ENCODE peak calls at places on chromosomes 16 and 17, in five cellular contexts. U is mesenchymal stem cell, F is IMR-90, G is neuronal stem cell, J is H1. H is an unnamed sample.
A peak's percentile ranks its signal among the peaks of the same experiment; 100 is the strongest.

GRCh38 chr16:51243836-51244483 is 92.9 kb upstream of the SALL1 start:
- DNase-seq in G (no peak), U (peak; percentile 19), J (no peak), F (peak; percentile 16), H (no peak)

GRCh38 chr17:75774988-75775668 is 9.5 kb upstream of the UNK start:
- DNase-seq in U (peak; percentile 54), J (peak; percentile 57), F (peak; percentile 44), G (no peak), H (peak; percentile 82)

GRCh38 chr17:82441686-82442487 is 8.7 kb downstream of the CYBC1 start:
- DNase-seq in G (no peak), U (no peak), J (no peak), F (no peak), H (peak; percentile 30)

GRCh38 chr16:30381351-30382041 is 865 bp downstream of the SEPTIN1 start:
- DNase-seq in G (no peak), U (no peak), J (no peak), F (no peak), H (no peak)

GRCh38 chr16:81797443-81797842 is 18.4 kb downstream of the PLCG2 start:
- DNase-seq in G (no peak), J (no peak), F (no peak), U (no peak), H (no peak)

GRCh38 chr17:68461589-68461988 is 4.3 kb upstream of the WIPI1 start:
- DNase-seq in F (no peak), J (no peak), U (no peak), G (no peak), H (peak; percentile 62)

GRCh38 chr16:25258856-25259179 is 1.2 kb upstream of the ZKSCAN2 start:
- DNase-seq in U (no peak), F (no peak), G (no peak), J (no peak), H (no peak)

GRCh38 chr16:23026777-23027362 is 122.4 kb downstream of the USP31 start:
- DNase-seq in U (peak; percentile 10), J (peak; percentile 55), G (peak; percentile 59), F (peak; percentile 25), H (peak; percentile 54)

GRCh38 chr16:78918805-78919204 is 681.7 kb downstream of the MAF start:
- DNase-seq in U (no peak), J (no peak), G (no peak), F (no peak), H (no peak)

GRCh38 chr16:66357523-66357928 is 9.0 kb upstream of the CDH5 start:
- DNase-seq in U (peak; percentile 84), J (no peak), G (peak; percentile 57), F (peak; percentile 83), H (peak; percentile 62)

GRCh38 chr16:1708768-1709180 is 2.8 kb downstream of the MAPK8IP3 start:
- DNase-seq in U (no peak), J (no peak), G (no peak), F (peak; percentile 86), H (no peak)

GRCh38 chr16:67404740-67405226 is 11.5 kb upstream of the TPPP3 start:
- DNase-seq in G (no peak), J (no peak), F (no peak), U (no peak), H (no peak)

GRCh38 chr16:11907160-11907970 is 8.4 kb downstream of the GSPT1 start:
- DNase-seq in F (no peak), G (no peak), U (no peak), J (no peak), H (no peak)

GRCh38 chr17:50266384-50267073 is 7.7 kb upstream of the TMEM92 start:
- DNase-seq in J (peak; percentile 43), G (no peak), U (peak; percentile 55), F (peak; percentile 88), H (peak; percentile 40)

GRCh38 chr16:75204410-75204758 is 2.6 kb downstream of the CTRB2 start:
- DNase-seq in G (no peak), F (no peak), J (no peak), U (no peak), H (no peak)

GRCh38 chr17:76088868-76089576 is 10.0 kb downstream of the ZACN start:
- DNase-seq in J (no peak), U (no peak), G (no peak), F (no peak), H (no peak)

GRCh38 chr17:32323784-32324590 is 18.0 kb downstream of the C17orf75 start:
- DNase-seq in G (peak; percentile 39), U (peak; percentile 51), F (peak; percentile 31), J (no peak), H (no peak)

GRCh38 chr16:66266436-66267286 is 99.8 kb upstream of the CDH5 start:
- DNase-seq in U (peak; percentile 69), F (peak; percentile 90), G (no peak), J (no peak), H (peak; percentile 42)

GRCh38 chr16:1494129-1494640 is 1.0 kb downstream of the TELO2 start:
- DNase-seq in J (no peak), U (peak; percentile 80), F (peak; percentile 69), G (no peak), H (peak; percentile 54)

GRCh38 chr17:14805348-14805747 is 459.8 kb downstream of the PMP22 start:
- DNase-seq in J (no peak), U (no peak), F (no peak), G (peak; percentile 29), H (no peak)

GRCh38 chr16:67535201-67535600 is 6.6 kb downstream of the RIPOR1 start:
- DNase-seq in G (no peak), U (no peak), J (no peak), F (no peak), H (no peak)

GRCh38 chr17:67759355-67760171 is 41.8 kb downstream of the NOL11 start:
- DNase-seq in U (no peak), F (peak; percentile 50), G (no peak), J (no peak), H (no peak)

GRCh38 chr16:12067714-12068401 is 91.3 kb downstream of the SNX29 start:
- DNase-seq in F (peak; percentile 85), U (peak; percentile 79), J (peak; percentile 72), G (peak; percentile 75), H (peak; percentile 70)

GRCh38 chr16:11677451-11677951 is 9.2 kb downstream of the SNN start:
- DNase-seq in U (peak; percentile 22), F (peak; percentile 69), J (no peak), G (no peak), H (no peak)

GRCh38 chr17:67602974-67603373 is 114.8 kb upstream of the NOL11 start:
- DNase-seq in G (peak; percentile 27), J (peak; percentile 57), F (peak; percentile 49), U (peak; percentile 59), H (peak; percentile 84)

GRCh38 chr16:1825864-1826690 is 548 bp downstream of the HAGH start:
- DNase-seq in F (peak; percentile 48), G (no peak), U (peak; percentile 55), J (peak; percentile 59), H (no peak)

GRCh38 chr17:79628861-79629547 is 18.2 kb upstream of the RBFOX3 start:
- DNase-seq in F (no peak), U (no peak), J (peak; percentile 26), G (no peak), H (peak; percentile 24)

GRCh38 chr17:80245566-80246265 is 14.9 kb upstream of the RNF213 start:
- DNase-seq in G (no peak), F (no peak), J (no peak), U (no peak), H (no peak)

GRCh38 chr17:69577098-69577497 is 162.6 kb downstream of the MAP2K6 start:
- DNase-seq in G (no peak), F (no peak), J (no peak), U (no peak), H (no peak)

GRCh38 chr17:37787055-37787720 is 42.3 kb upstream of the HNF1B start:
- DNase-seq in G (no peak), U (no peak), F (peak; percentile 72), J (no peak), H (no peak)

GRCh38 chr16:85471469-85472431 is 141.4 kb upstream of the GSE1 start:
- DNase-seq in U (no peak), J (no peak), G (no peak), F (no peak), H (no peak)
- H2BK120ac ChIP-seq in U (no peak overlapping the region), J (no peak overlapping the region), G (no peak overlapping the region), F (no peak overlapping the region), H (no peak overlapping the region)

DNA sequence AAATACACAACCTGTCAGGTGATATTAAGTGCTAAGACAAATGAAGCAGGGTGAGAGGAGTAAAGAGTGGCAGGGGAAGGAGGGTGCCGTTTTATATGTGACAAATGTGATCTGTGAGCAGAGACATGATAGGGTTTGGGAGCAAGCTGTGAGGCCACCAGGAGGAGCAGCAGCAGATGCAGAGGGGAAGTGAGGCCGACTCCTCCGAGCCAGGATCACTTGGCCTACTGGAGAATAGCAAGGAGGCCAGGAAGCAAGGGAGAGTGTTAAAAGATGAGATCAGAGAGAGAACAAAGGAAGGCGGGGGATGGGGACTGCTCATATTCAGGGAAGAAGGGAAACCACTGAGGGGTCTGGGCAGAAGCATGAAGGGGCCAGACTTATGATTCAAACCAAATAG is 129.4 kb downstream of the TANGO6 start:
- DNase-seq in G (no peak), F (peak; percentile 70), U (peak; percentile 49), J (peak; percentile 63), H (peak; percentile 89)
- H2BK15ac ChIP-seq in G (no peak overlapping the region), F (no peak overlapping the region), U (no peak overlapping the region), J (no peak overlapping the region), H (no peak overlapping the region)

GRCh38 chr17:3527468-3527867 is 30.1 kb downstream of the TRPV3 start:
- DNase-seq in G (no peak), F (no peak), J (no peak), U (no peak), H (no peak)

GRCh38 chr17:3529817-3530741 is 27.5 kb downstream of the TRPV3 start:
- DNase-seq in U (no peak), J (no peak), G (peak; percentile 70), F (no peak), H (peak; percentile 72)

GRCh38 chr17:3527896-3528603 is 29.6 kb downstream of the TRPV3 start:
- DNase-seq in F (no peak), U (no peak), G (no peak), J (no peak), H (no peak)

GRCh38 chr17:3526971-3527370 is 30.6 kb downstream of the TRPV3 start:
- DNase-seq in F (no peak), J (no peak), G (no peak), U (no peak), H (no peak)

DNA sequence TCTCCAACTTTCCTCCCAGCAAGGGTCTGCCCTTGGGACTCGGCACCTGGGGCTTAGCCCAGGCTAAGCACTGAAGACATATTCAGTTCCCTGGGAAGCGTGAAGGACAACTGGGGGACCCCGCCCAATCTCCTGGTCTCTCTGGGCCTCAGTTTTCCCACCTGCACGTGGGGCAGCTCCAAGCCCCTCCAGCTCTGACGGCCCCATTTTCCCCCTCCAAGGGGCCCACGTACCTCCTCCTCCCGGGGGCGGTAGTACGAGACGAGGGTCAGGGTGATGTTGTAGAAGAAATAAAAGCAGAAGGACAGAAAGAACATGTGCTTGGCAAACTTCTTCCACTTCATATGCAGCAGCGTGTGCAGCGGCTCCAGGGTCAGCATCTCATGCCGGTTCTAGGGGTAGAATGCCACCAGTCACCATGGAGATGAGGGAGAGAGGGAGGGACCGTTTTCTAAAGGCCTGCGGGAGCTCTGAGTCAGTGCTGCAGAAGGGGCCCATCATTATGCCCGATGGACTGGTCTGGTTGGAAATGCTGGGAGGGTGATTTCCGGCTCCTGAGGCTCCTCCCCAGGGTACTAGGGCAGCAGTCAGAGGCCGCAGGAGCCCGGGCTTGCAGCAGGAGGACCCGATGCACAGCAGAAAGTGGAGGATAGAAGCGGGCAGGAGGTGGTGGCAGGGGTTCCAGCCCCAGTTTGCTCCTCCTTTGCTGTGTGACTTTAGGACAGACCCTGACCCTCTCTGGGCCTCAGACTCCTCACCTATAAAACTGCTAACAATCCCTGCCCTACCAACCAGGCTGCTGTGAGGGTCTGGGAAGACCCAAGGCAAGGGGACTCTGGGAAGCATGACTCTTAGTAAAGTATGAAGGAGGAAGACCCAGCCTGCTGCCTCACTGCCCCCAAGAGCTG is 28.8 kb downstream of the TRPV3 start:
- DNase-seq in G (no peak), F (no peak), J (no peak), U (peak; percentile 21), H (peak; percentile 51)
- H2BK120ac ChIP-seq in G (peak overlapping the region; percentile 96), F (no peak overlapping the region), J (no peak overlapping the region), U (no peak overlapping the region), H (no peak overlapping the region)

GRCh38 chr17:12620200-12620720 is 45.4 kb upstream of the MYOCD start:
- DNase-seq in J (no peak), F (peak; percentile 80), G (no peak), U (peak; percentile 89), H (no peak)
- H2BK15ac ChIP-seq in J (no peak overlapping the region), F (peak overlapping the region; percentile 89), G (no peak overlapping the region), U (no peak overlapping the region), H (no peak overlapping the region)